ENCODE peak calls at places on chromosome 12, in nine cellular contexts. A, T, N, O, C, I, Z, X and U are unnamed samples.

GRCh38 chr12:130879781-130880389 is 8.0 kb downstream of the RAN start:
- DNase-seq in T (no peak), C (no peak), A (no peak), I (no peak), X (no peak), O (no peak), Z (no peak), N (no peak), U (no peak)

GRCh38 chr12:51900323-51900889 is 6.9 kb upstream of the ACVRL1 start:
- DNase-seq in C (no peak), X (no peak), T (no peak), Z (no peak), N (no peak), I (no peak), A (no peak), O (peak), U (no peak)

GRCh38 chr12:39003541-39004160 is 98.3 kb upstream of the CPNE8 start:
- DNase-seq in A (no peak), N (peak), T (no peak), Z (no peak), X (no peak), I (no peak), O (no peak), C (no peak), U (no peak)

GRCh38 chr12:72282721-72283120 is 10.6 kb downstream of the TRHDE start:
- DNase-seq in T (no peak), C (no peak), X (peak), O (no peak), I (no peak), N (no peak), A (peak), Z (no peak), U (peak)

GRCh38 chr12:4432878-4433820 is 12.5 kb downstream of the FGF6 start:
- DNase-seq in O (no peak), T (no peak), Z (no peak), C (no peak), N (no peak), I (no peak), X (no peak), A (no peak), U (no peak)

GRCh38 chr12:8504351-8504750 is 9.0 kb upstream of the CLEC4D start:
- DNase-seq in X (no peak), O (no peak), Z (no peak), N (no peak), C (no peak), T (no peak), A (no peak), I (no peak), U (no peak)

GRCh38 chr12:107462428-107463332 is 222.9 kb upstream of the PWP1 start:
- DNase-seq in T (no peak), N (no peak), C (no peak), O (no peak), A (no peak), Z (no peak), X (no peak), I (no peak), U (no peak)

GRCh38 chr12:70332236-70332635 is 33.9 kb upstream of the KCNMB4 start:
- DNase-seq in C (no peak), O (no peak), Z (no peak), I (no peak), T (no peak), X (no peak), N (no peak), A (no peak), U (no peak)

GRCh38 chr12:14716848-14717444 is 20.5 kb upstream of the GUCY2C start:
- DNase-seq in O (peak), N (peak), I (peak), X (peak), Z (no peak), C (peak), A (no peak), T (peak), U (peak)

GRCh38 chr12:70317781-70318180 is 48.3 kb upstream of the KCNMB4 start:
- DNase-seq in O (no peak), A (no peak), N (no peak), Z (no peak), X (no peak), C (no peak), I (no peak), T (no peak), U (peak)

GRCh38 chr12:106866426-106867080 is 89.2 kb upstream of the TMEM263 start:
- DNase-seq in N (no peak), I (no peak), X (no peak), T (no peak), C (no peak), Z (no peak), A (no peak), O (no peak), U (no peak)